ENCODE peak calls at places on chromosomes 2 and 18, in four cellular contexts. I is AG08396; D is stimulated activated CD4-positive, alpha-beta T cell treated with anti-CD3 and anti-CD28 coated beads, Interleukin-1b, Interleukin-23, amount 100 ng/mL, for 24 hours; J is anterior cingulate cortex. R is an unnamed sample.
A peak's percentile ranks its signal among the peaks of the same experiment; 100 is the strongest.

GRCh38 chr2:238719641-238720040 is 128.2 kb upstream of the TWIST2 start:
- DNase-seq in I (no peak), D (no peak), J (no peak), R (no peak)

GRCh38 chr2:165361511-165361910 is 108.0 kb upstream of the CSRNP3 start:
- DNase-seq in I (no peak), D (no peak), J (no peak), R (no peak)

GRCh38 chr18:36567800-36568199 is 261.0 kb downstream of the TPGS2 start:
- DNase-seq in I (no peak), D (no peak), J (no peak), R (no peak)

GRCh38 chr2:189709761-189710160 is 35.3 kb downstream of the ANKAR start:
- DNase-seq in I (no peak), D (no peak), J (no peak), R (no peak)

GRCh38 chr2:174004900-174005605 is 39.9 kb upstream of the SP3 start:
- DNase-seq in I (peak; percentile 39), D (no peak), J (no peak), R (peak; percentile 85)

GRCh38 chr2:44389895-44390294 is 28.1 kb downstream of the CAMKMT start:
- DNase-seq in I (no peak), D (no peak), J (no peak), R (no peak)

GRCh38 chr18:666628-667027 is 9.2 kb downstream of the TYMS start:
- DNase-seq in I (no peak), D (no peak), J (no peak), R (no peak)

GRCh38 chr2:178298785-178299212 is 104.5 kb downstream of the OSBPL6 start:
- DNase-seq in I (peak; percentile 5), D (no peak), J (no peak), R (no peak)

GRCh38 chr2:10242451-10242850 is 60.3 kb upstream of the HPCAL1 start:
- DNase-seq in I (no peak), D (no peak), J (no peak), R (no peak)

GRCh38 chr2:159399716-159400525 is 113.4 kb upstream of the WDSUB1 start:
- DNase-seq in I (no peak), D (no peak), J (no peak), R (no peak)

GRCh38 chr2:102100371-102101096 is 42.0 kb upstream of the IL1R1 start:
- DNase-seq in I (no peak), D (no peak), J (no peak), R (no peak)

R was measured in MG63.